ENCODE peak calls at places on chromosomes 13 and 19, in five cellular contexts. One of them, this sample, is unnamed.

GRCh38 chr13:35157143-35157755 is 215.2 kb downstream of the NBEA start:
- DNase-seq in mammary epithelial cell: peak; percentile 29
- DNase-seq in pancreas: no peak
- DNase-seq in activated B cell treated with CpG ODN at 0.5 μM for 24 hours: no peak
- DNase-seq in right atrium auricular region: no peak
- DNase-seq in this sample: peak; percentile 15

GRCh38 chr19:30883071-30883470 is 466.2 kb downstream of the TSHZ3 start:
- DNase-seq in mammary epithelial cell: no peak
- DNase-seq in pancreas: no peak
- DNase-seq in activated B cell treated with CpG ODN at 0.5 μM for 24 hours: no peak
- DNase-seq in right atrium auricular region: no peak
- DNase-seq in this sample: no peak

GRCh38 chr19:1324792-1325567 is 39.3 kb downstream of the EFNA2 start:
- DNase-seq in mammary epithelial cell: peak; percentile 57
- DNase-seq in pancreas: no peak
- DNase-seq in activated B cell treated with CpG ODN at 0.5 μM for 24 hours: no peak
- DNase-seq in right atrium auricular region: peak; percentile 83
- DNase-seq in this sample: no peak

GRCh38 chr19:48752511-48753365 is at the start of gene FUT1:
- DNase-seq in mammary epithelial cell: peak; percentile 97
- DNase-seq in pancreas: peak; percentile 97
- DNase-seq in activated B cell treated with CpG ODN at 0.5 μM for 24 hours: no peak
- DNase-seq in right atrium auricular region: peak; percentile 59
- DNase-seq in this sample: peak; percentile 70

GRCh38 chr13:58302349-58302748 is 670.8 kb downstream of the PCDH17 start:
- DNase-seq in mammary epithelial cell: no peak
- DNase-seq in pancreas: peak; percentile 40
- DNase-seq in activated B cell treated with CpG ODN at 0.5 μM for 24 hours: no peak
- DNase-seq in right atrium auricular region: no peak
- DNase-seq in this sample: no peak

GRCh38 chr13:93775507-93776108 is 549.0 kb downstream of the GPC6 start:
- DNase-seq in mammary epithelial cell: no peak
- DNase-seq in pancreas: no peak
- DNase-seq in activated B cell treated with CpG ODN at 0.5 μM for 24 hours: no peak
- DNase-seq in right atrium auricular region: no peak
- DNase-seq in this sample: no peak

GRCh38 chr13:68369739-68370138 is 1139.6 kb upstream of the PCDH9 start:
- DNase-seq in mammary epithelial cell: no peak
- DNase-seq in pancreas: no peak
- DNase-seq in activated B cell treated with CpG ODN at 0.5 μM for 24 hours: no peak
- DNase-seq in right atrium auricular region: no peak
- DNase-seq in this sample: no peak

GRCh38 chr19:28943651-28944050 is 269.3 kb downstream of the UQCRFS1 start:
- DNase-seq in mammary epithelial cell: no peak
- DNase-seq in pancreas: no peak
- DNase-seq in activated B cell treated with CpG ODN at 0.5 μM for 24 hours: no peak
- DNase-seq in right atrium auricular region: no peak
- DNase-seq in this sample: no peak

GRCh38 chr19:10706990-10707389 is 5.8 kb downstream of the QTRT1 start:
- DNase-seq in mammary epithelial cell: no peak
- DNase-seq in pancreas: no peak
- DNase-seq in activated B cell treated with CpG ODN at 0.5 μM for 24 hours: no peak
- DNase-seq in right atrium auricular region: no peak
- DNase-seq in this sample: peak; percentile 46

GRCh38 chr13:80242728-80243427 is 98.0 kb downstream of the SPRY2 start:
- DNase-seq in mammary epithelial cell: no peak
- DNase-seq in pancreas: no peak
- DNase-seq in activated B cell treated with CpG ODN at 0.5 μM for 24 hours: no peak
- DNase-seq in right atrium auricular region: no peak
- DNase-seq in this sample: no peak

GRCh38 chr19:3367572-3368440 is 1.4 kb downstream of the NFIC start:
- DNase-seq in mammary epithelial cell: peak; percentile 24
- DNase-seq in pancreas: peak; percentile 63
- DNase-seq in activated B cell treated with CpG ODN at 0.5 μM for 24 hours: no peak
- DNase-seq in right atrium auricular region: no peak
- DNase-seq in this sample: no peak

GRCh38 chr13:110683203-110683883 is 22.6 kb downstream of the CARS2 start:
- DNase-seq in mammary epithelial cell: peak; percentile 20
- DNase-seq in pancreas: no peak
- DNase-seq in activated B cell treated with CpG ODN at 0.5 μM for 24 hours: no peak
- DNase-seq in right atrium auricular region: no peak
- DNase-seq in this sample: no peak

GRCh38 chr13:28601581-28601980 is 57.3 kb upstream of the POMP start:
- DNase-seq in mammary epithelial cell: no peak
- DNase-seq in pancreas: no peak
- DNase-seq in activated B cell treated with CpG ODN at 0.5 μM for 24 hours: no peak
- DNase-seq in right atrium auricular region: no peak
- DNase-seq in this sample: no peak

GRCh38 chr13:99819962-99820361 is 151.6 kb downstream of the ZIC5 start:
- DNase-seq in mammary epithelial cell: no peak
- DNase-seq in pancreas: no peak
- DNase-seq in activated B cell treated with CpG ODN at 0.5 μM for 24 hours: no peak
- DNase-seq in right atrium auricular region: no peak
- DNase-seq in this sample: no peak

GRCh38 chr13:31860002-31860401 is 120.7 kb downstream of the RXFP2 start:
- DNase-seq in mammary epithelial cell: no peak
- DNase-seq in pancreas: no peak
- DNase-seq in activated B cell treated with CpG ODN at 0.5 μM for 24 hours: no peak
- DNase-seq in right atrium auricular region: no peak
- DNase-seq in this sample: no peak

GRCh38 chr13:46296920-46297319 is 85.2 kb downstream of the LRRC63 start:
- DNase-seq in mammary epithelial cell: peak; percentile 65
- DNase-seq in pancreas: no peak
- DNase-seq in activated B cell treated with CpG ODN at 0.5 μM for 24 hours: no peak
- DNase-seq in right atrium auricular region: no peak
- DNase-seq in this sample: no peak

GRCh38 chr13:41505209-41505835 is 48.0 kb downstream of the RGCC start:
- DNase-seq in mammary epithelial cell: peak; percentile 80
- DNase-seq in pancreas: no peak
- DNase-seq in activated B cell treated with CpG ODN at 0.5 μM for 24 hours: no peak
- DNase-seq in right atrium auricular region: no peak
- DNase-seq in this sample: no peak

GRCh38 chr13:39452834-39453233 is 150.2 kb downstream of the LHFPL6 start:
- DNase-seq in mammary epithelial cell: no peak
- DNase-seq in pancreas: no peak
- DNase-seq in activated B cell treated with CpG ODN at 0.5 μM for 24 hours: no peak
- DNase-seq in right atrium auricular region: no peak
- DNase-seq in this sample: no peak

GRCh38 chr13:93233997-93234416 is 7.4 kb downstream of the GPC6 start:
- DNase-seq in mammary epithelial cell: no peak
- DNase-seq in pancreas: no peak
- DNase-seq in activated B cell treated with CpG ODN at 0.5 μM for 24 hours: no peak
- DNase-seq in right atrium auricular region: no peak
- DNase-seq in this sample: peak; percentile 70

GRCh38 chr13:30058429-30058828 is 208.0 kb upstream of the UBL3 start:
- DNase-seq in mammary epithelial cell: no peak
- DNase-seq in pancreas: no peak
- DNase-seq in activated B cell treated with CpG ODN at 0.5 μM for 24 hours: no peak
- DNase-seq in right atrium auricular region: no peak
- DNase-seq in this sample: no peak

GRCh38 chr19:47002853-47003610 is 16.6 kb upstream of the NPAS1 start:
- DNase-seq in mammary epithelial cell: no peak
- DNase-seq in pancreas: no peak
- DNase-seq in activated B cell treated with CpG ODN at 0.5 μM for 24 hours: no peak
- DNase-seq in right atrium auricular region: no peak
- DNase-seq in this sample: no peak

GRCh38 chr13:100461309-100462035 is 127.1 kb downstream of the GGACT start:
- DNase-seq in mammary epithelial cell: no peak
- DNase-seq in pancreas: no peak
- DNase-seq in activated B cell treated with CpG ODN at 0.5 μM for 24 hours: no peak
- DNase-seq in right atrium auricular region: no peak
- DNase-seq in this sample: no peak

GRCh38 chr19:14146789-14147216 is 10.4 kb upstream of the ASF1B start:
- DNase-seq in mammary epithelial cell: peak; percentile 75
- DNase-seq in pancreas: no peak
- DNase-seq in activated B cell treated with CpG ODN at 0.5 μM for 24 hours: no peak
- DNase-seq in right atrium auricular region: no peak
- DNase-seq in this sample: no peak

GRCh38 chr13:77168232-77168631 is 141.3 kb upstream of the FBXL3 start:
- DNase-seq in mammary epithelial cell: peak; percentile 72
- DNase-seq in pancreas: no peak
- DNase-seq in activated B cell treated with CpG ODN at 0.5 μM for 24 hours: no peak
- DNase-seq in right atrium auricular region: no peak
- DNase-seq in this sample: no peak

GRCh38 chr13:93847162-93847561 is 620.6 kb downstream of the GPC6 start:
- DNase-seq in mammary epithelial cell: peak; percentile 83
- DNase-seq in pancreas: no peak
- DNase-seq in activated B cell treated with CpG ODN at 0.5 μM for 24 hours: no peak
- DNase-seq in right atrium auricular region: no peak
- DNase-seq in this sample: no peak

GRCh38 chr13:51822106-51822840 is 18.3 kb upstream of the DHRS12 start:
- DNase-seq in mammary epithelial cell: no peak
- DNase-seq in pancreas: no peak
- DNase-seq in activated B cell treated with CpG ODN at 0.5 μM for 24 hours: no peak
- DNase-seq in right atrium auricular region: no peak
- DNase-seq in this sample: peak; percentile 35

GRCh38 chr19:29375429-29376093 is 150.2 kb upstream of the VSTM2B start:
- DNase-seq in mammary epithelial cell: no peak
- DNase-seq in pancreas: no peak
- DNase-seq in activated B cell treated with CpG ODN at 0.5 μM for 24 hours: no peak
- DNase-seq in right atrium auricular region: no peak
- DNase-seq in this sample: no peak

GRCh38 chr13:71867101-71867814 is at the start of gene DACH1:
- DNase-seq in mammary epithelial cell: peak; percentile 23
- DNase-seq in pancreas: peak; percentile 41
- DNase-seq in activated B cell treated with CpG ODN at 0.5 μM for 24 hours: no peak
- DNase-seq in right atrium auricular region: no peak
- DNase-seq in this sample: peak; percentile 70

GRCh38 chr13:40589285-40590109 is 76.9 kb downstream of the FOXO1 start:
- DNase-seq in mammary epithelial cell: peak; percentile 89
- DNase-seq in pancreas: no peak
- DNase-seq in activated B cell treated with CpG ODN at 0.5 μM for 24 hours: no peak
- DNase-seq in right atrium auricular region: no peak
- DNase-seq in this sample: peak; percentile 8

GRCh38 chr19:42175335-42175734 is 42.1 kb downstream of the DEDD2 start:
- DNase-seq in mammary epithelial cell: no peak
- DNase-seq in pancreas: no peak
- DNase-seq in activated B cell treated with CpG ODN at 0.5 μM for 24 hours: no peak
- DNase-seq in right atrium auricular region: no peak
- DNase-seq in this sample: no peak

GRCh38 chr13:54614729-54615128 is 1586.1 kb downstream of the OLFM4 start:
- DNase-seq in mammary epithelial cell: no peak
- DNase-seq in pancreas: no peak
- DNase-seq in activated B cell treated with CpG ODN at 0.5 μM for 24 hours: no peak
- DNase-seq in right atrium auricular region: no peak
- DNase-seq in this sample: peak; percentile 75

GRCh38 chr19:40806385-40807146 is 7.6 kb downstream of the EGLN2 start:
- DNase-seq in mammary epithelial cell: peak; percentile 63
- DNase-seq in pancreas: peak; percentile 65
- DNase-seq in activated B cell treated with CpG ODN at 0.5 μM for 24 hours: peak; percentile 60
- DNase-seq in right atrium auricular region: peak; percentile 90
- DNase-seq in this sample: peak; percentile 81

GRCh38 chr13:49326222-49326917 is 78.6 kb downstream of the CDADC1 start:
- DNase-seq in mammary epithelial cell: no peak
- DNase-seq in pancreas: no peak
- DNase-seq in activated B cell treated with CpG ODN at 0.5 μM for 24 hours: no peak
- DNase-seq in right atrium auricular region: no peak
- DNase-seq in this sample: no peak

GRCh38 chr13:22735381-22735995 is 445.3 kb upstream of the SGCG start:
- DNase-seq in mammary epithelial cell: no peak
- DNase-seq in pancreas: no peak
- DNase-seq in activated B cell treated with CpG ODN at 0.5 μM for 24 hours: no peak
- DNase-seq in right atrium auricular region: no peak
- DNase-seq in this sample: no peak
- TF ChIP-seq CTCF in mammary epithelial cell: no peak
- TF ChIP-seq CTCF in pancreas: no peak
- TF ChIP-seq CTCF in activated B cell treated with CpG ODN at 0.5 μM for 24 hours: no peak
- TF ChIP-seq CTCF in right atrium auricular region: no peak
- TF ChIP-seq CTCF in this sample: no peak

DNA sequence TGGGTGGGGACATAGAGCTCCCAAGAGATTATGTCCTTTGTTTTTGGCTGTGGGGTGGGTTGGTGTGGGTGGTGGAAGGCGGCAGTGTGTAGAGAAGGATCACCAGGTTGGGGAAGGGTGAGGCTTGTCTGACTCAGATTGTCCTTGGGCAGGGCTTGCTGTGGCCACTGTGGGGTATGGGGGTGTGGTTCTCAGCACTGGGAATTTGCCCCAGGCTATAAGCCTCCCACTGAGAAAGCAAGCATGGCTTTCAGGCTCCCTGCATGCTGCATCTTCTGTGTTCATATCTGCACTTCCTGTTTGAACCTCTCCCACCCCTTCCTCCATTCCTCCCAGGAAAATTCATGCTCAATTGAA is 34.9 kb downstream of the DNAJC15 start:
- DNase-seq in mammary epithelial cell: peak; percentile 92
- DNase-seq in pancreas: no peak
- DNase-seq in activated B cell treated with CpG ODN at 0.5 μM for 24 hours: no peak
- DNase-seq in right atrium auricular region: no peak
- DNase-seq in this sample: no peak
- TF ChIP-seq CTCF in mammary epithelial cell: no peak
- TF ChIP-seq CTCF in pancreas: no peak
- TF ChIP-seq CTCF in activated B cell treated with CpG ODN at 0.5 μM for 24 hours: no peak
- TF ChIP-seq CTCF in right atrium auricular region: no peak
- TF ChIP-seq CTCF in this sample: no peak

GRCh38 chr19:4831351-4832340 is at the start of gene TICAM1:
- DNase-seq in mammary epithelial cell: peak; percentile 91
- DNase-seq in pancreas: peak; percentile 73
- DNase-seq in activated B cell treated with CpG ODN at 0.5 μM for 24 hours: peak; percentile 78
- DNase-seq in right atrium auricular region: peak; percentile 72
- DNase-seq in this sample: peak; percentile 36
- TF ChIP-seq CTCF in mammary epithelial cell: no peak
- TF ChIP-seq CTCF in pancreas: no peak
- TF ChIP-seq CTCF in activated B cell treated with CpG ODN at 0.5 μM for 24 hours: no peak
- TF ChIP-seq CTCF in right atrium auricular region: no peak
- TF ChIP-seq CTCF in this sample: no peak

DNA sequence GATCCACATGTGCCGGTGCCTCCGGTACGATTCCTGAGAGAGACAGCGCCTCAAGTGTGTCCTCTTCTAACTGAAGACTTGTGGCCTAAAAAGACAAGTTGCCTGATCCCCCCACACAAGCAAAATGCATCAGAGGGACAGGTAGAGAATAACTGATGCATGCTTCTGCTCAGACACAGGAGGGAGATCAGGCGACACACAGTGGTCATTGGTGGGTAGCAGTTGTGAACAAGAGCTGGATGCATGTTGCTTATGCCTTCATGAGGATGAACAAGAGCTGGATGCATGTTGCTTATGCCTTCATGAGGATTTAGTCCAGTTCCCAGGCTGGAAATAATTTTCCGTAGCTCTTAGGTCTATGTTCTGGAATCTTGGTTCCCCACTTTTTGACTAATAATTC is 505.6 kb downstream of the MYO16 start:
- DNase-seq in mammary epithelial cell: no peak
- DNase-seq in pancreas: no peak
- DNase-seq in activated B cell treated with CpG ODN at 0.5 μM for 24 hours: no peak
- DNase-seq in right atrium auricular region: no peak
- DNase-seq in this sample: peak; percentile 46
- TF ChIP-seq CTCF in mammary epithelial cell: no peak
- TF ChIP-seq CTCF in pancreas: no peak
- TF ChIP-seq CTCF in activated B cell treated with CpG ODN at 0.5 μM for 24 hours: no peak
- TF ChIP-seq CTCF in right atrium auricular region: no peak
- TF ChIP-seq CTCF in this sample: peak; percentile 66

This sample was measured in WERI-Rb-1.